ENCODE peak calls at places on chromosomes 1 and 21, in ten cellular contexts. E is AG09309; H is bronchial epithelial cell; J is stomach; N is CD8-positive, alpha-beta T cell; Z is AG10803; B is Panc1; V is Peyer's patch; K is IMR-90; U is foreskin fibroblast. Y is an unnamed sample.

GRCh38 chr21:37193676-37194075 is 73.5 kb downstream of the VPS26C start:
- DNase-seq in V (no peak), N (no peak), E (no peak), K (no peak), Z (no peak), H (no peak), U (no peak), J (no peak), B (no peak), Y (no peak)

GRCh38 chr1:17250601-17251000 is 1.7 kb downstream of the PADI3 start:
- DNase-seq in U (peak), H (peak), E (no peak), Z (no peak), N (no peak), B (no peak), V (peak), K (no peak), J (no peak), Y (no peak)

GRCh38 chr1:110189181-110189580 is 20.9 kb upstream of the KCNC4 start:
- DNase-seq in U (no peak), E (no peak), N (no peak), K (no peak), J (no peak), B (no peak), H (no peak), Z (no peak), V (no peak), Y (no peak)

GRCh38 chr1:150420560-150421265 is 56.8 kb downstream of the RPRD2 start:
- DNase-seq in U (peak), Z (peak), E (no peak), N (no peak), H (no peak), K (peak), J (no peak), B (no peak), V (no peak), Y (peak)

GRCh38 chr1:22238356-22239224 is 95.7 kb upstream of the WNT4 start:
- DNase-seq in J (no peak), N (no peak), K (no peak), B (no peak), Z (no peak), V (peak), U (no peak), E (no peak), H (peak), Y (no peak)

GRCh38 chr1:94236630-94237290 is 624 bp downstream of the ARHGAP29 start:
- DNase-seq in N (no peak), Z (peak), H (peak), K (peak), E (no peak), V (no peak), B (no peak), U (peak), J (peak), Y (no peak)

GRCh38 chr1:80909175-80909784 is 891.5 kb upstream of the ADGRL2 start:
- DNase-seq in H (no peak), Z (no peak), V (no peak), B (no peak), J (no peak), U (no peak), K (no peak), E (no peak), N (no peak), Y (no peak)

GRCh38 chr1:9652379-9653194 is 1.1 kb downstream of the PIK3CD start:
- DNase-seq in K (peak), Z (no peak), N (peak), H (no peak), E (no peak), U (peak), B (no peak), V (no peak), J (peak), Y (no peak)

GRCh38 chr21:27813750-27814149 is 846.9 kb upstream of the ADAMTS5 start:
- DNase-seq in B (no peak), N (no peak), H (no peak), K (no peak), U (peak), E (no peak), Z (no peak), V (no peak), J (no peak), Y (no peak)

GRCh38 chr1:225454067-225454618 is 26.3 kb upstream of the LBR start:
- DNase-seq in B (no peak), N (no peak), Z (no peak), K (peak), U (no peak), H (peak), V (no peak), J (peak), E (no peak), Y (peak)

GRCh38 chr1:7541629-7542028 is 229.5 kb upstream of the VAMP3 start:
- DNase-seq in N (no peak), J (no peak), H (no peak), B (no peak), E (no peak), K (peak), U (no peak), V (peak), Z (no peak), Y (no peak)

GRCh38 chr1:100950776-100951175 is 54.9 kb downstream of the SLC30A7 start:
- DNase-seq in E (peak), Z (peak), B (no peak), N (no peak), V (no peak), K (peak), U (peak), J (no peak), H (no peak), Y (no peak)

GRCh38 chr1:217369271-217369981 is 261.5 kb downstream of the GPATCH2 start:
- DNase-seq in N (no peak), K (no peak), B (no peak), U (peak), V (no peak), E (no peak), J (no peak), H (peak), Z (no peak), Y (no peak)

GRCh38 chr1:19706136-19706535 is 41.5 kb downstream of the HTR6 start:
- DNase-seq in J (no peak), V (no peak), H (no peak), E (no peak), K (no peak), N (no peak), B (no peak), U (no peak), Z (no peak), Y (no peak)

GRCh38 chr1:19710825-19711611 is 46.3 kb downstream of the HTR6 start:
- DNase-seq in J (no peak), V (no peak), K (no peak), E (no peak), B (no peak), N (no peak), H (no peak), Z (no peak), U (no peak), Y (no peak)

GRCh38 chr1:19709255-19709765 is 44.6 kb downstream of the HTR6 start:
- DNase-seq in J (no peak), E (no peak), V (no peak), K (no peak), U (no peak), B (no peak), N (no peak), H (no peak), Z (no peak), Y (no peak)

GRCh38 chr1:19705464-19705863 is 40.8 kb downstream of the HTR6 start:
- DNase-seq in V (no peak), U (peak), E (no peak), K (no peak), H (no peak), J (no peak), B (no peak), N (no peak), Z (no peak), Y (no peak)

DNA sequence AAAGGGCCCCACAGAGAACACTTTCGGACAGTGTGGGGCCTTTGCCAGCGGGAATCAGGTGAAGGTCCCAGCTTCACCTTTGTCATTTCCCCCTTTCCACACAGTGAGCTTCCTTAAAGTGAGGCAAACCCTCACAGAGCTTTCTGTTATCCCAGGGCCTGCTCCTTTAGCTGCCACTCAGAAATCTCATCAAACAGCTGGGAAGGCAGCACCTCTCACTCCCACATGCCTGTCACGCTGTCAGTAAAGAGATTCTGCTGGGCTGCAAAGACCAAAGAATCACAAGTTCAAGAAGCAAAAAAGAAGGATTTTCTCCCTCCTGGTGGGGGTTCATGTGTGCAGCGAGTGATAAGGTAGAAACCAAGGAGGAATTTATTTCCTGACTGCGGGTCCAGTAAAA is 43.9 kb downstream of the HTR6 start:
- DNase-seq in J (no peak), V (no peak), B (no peak), K (no peak), H (no peak), E (no peak), N (no peak), Z (no peak), U (no peak), Y (no peak)
- TF ChIP-seq CTCF in J (no peak), V (no peak), B (no peak), K (no peak), H (no peak), E (no peak), N (no peak), Z (no peak), U (no peak), Y (no peak)

DNA sequence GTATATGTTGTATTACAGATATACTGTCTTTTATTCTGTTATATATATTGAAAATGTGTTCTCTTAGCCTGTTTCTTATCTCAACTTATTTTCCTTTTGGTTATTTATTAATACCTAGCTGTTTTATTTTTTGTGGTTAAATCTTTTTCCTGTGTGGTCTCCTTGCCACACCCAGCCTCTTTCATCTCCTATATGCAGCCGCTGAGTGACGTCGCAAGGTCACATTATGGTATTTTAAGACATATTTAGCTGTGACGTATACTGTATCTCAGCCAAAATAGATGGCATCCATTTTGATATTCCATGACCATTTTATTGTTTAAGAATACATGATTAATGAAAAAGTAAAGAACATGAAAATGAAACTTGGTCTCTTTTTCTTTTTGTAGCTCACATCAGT is 29.1 kb downstream of the CENPF start:
- DNase-seq in Z (no peak), J (no peak), E (no peak), V (no peak), K (no peak), H (no peak), B (no peak), N (peak), U (no peak), Y (no peak)
- H3K4me3 ChIP-seq in Z (no peak), J (no peak), E (no peak), V (no peak), K (no peak), H (no peak), B (no peak), N (no peak), U (no peak), Y (no peak)

DNA sequence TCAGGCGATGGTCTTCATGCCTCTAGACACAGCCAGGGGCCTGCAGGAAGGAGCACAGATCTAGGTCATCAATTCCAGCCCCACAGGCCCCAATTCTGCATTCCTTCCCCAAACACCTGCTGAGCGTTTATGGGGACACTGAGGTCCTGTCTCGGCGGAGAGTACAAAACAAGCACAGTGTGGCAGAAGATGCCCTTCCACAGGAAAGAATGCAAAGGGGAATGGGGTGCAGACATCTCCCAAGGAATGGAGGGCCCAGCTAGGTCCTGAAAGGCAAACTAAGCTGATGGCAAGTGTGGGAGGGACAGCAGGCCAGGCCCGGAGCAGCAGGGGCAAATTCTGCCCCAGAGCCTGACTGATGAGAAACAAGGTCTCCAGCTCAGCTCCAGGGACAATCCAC is 3.5 kb upstream of the S100A8 start:
- DNase-seq in B (no peak), V (no peak), Z (no peak), H (no peak), U (no peak), J (no peak), E (no peak), K (no peak), N (no peak), Y (no peak)
- TF ChIP-seq CTCF in B (no peak), V (no peak), Z (no peak), H (no peak), U (no peak), J (no peak), E (no peak), K (no peak), N (no peak), Y (no peak)

DNA sequence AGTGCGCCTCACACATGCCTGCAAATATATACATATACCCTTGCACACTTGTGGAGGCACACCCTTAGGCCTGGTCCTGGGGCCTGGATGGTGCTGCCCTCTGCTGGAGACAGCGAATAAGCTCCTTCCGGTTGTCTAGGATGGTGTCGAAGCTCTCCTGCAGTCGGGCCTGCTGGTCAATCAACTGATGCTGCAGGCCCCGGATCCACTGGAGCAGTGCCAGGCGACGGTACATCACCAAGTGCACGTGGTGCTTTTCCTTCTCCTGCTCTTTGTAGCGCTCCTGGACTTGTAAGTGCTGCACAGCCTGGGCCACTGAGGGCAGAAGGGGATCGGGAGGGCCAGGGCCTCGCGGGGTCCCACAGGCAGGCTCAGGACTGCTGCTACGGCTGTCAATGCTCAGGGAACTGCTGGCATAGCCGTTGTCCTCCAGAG is 3.1 kb downstream of the C1orf216 start:
- DNase-seq in U (peak), V (peak), E (no peak), N (peak), K (peak), B (no peak), J (peak), Z (peak), H (peak), Y (peak)
- H3K4me3 ChIP-seq in U (no peak), V (no peak), E (no peak), N (no peak), K (no peak), B (no peak), J (peak), Z (peak), H (no peak), Y (no peak)

Y was measured in LNCaP clone FGC.